ENCODE peak calls at places on chromosomes 16 and 17, in ten cellular contexts. G is glutamatergic neuron, P is neural crest cell, U is mucosa of descending colon, L is colonic mucosa, Q is IMR-90, R is B cell, I is GM20000, O is nephron progenitor cell, A is AG09309. W is an unnamed sample.

GRCh38 chr16:73047536-73048291 is at the start of gene ZFHX3:
- DNase-seq in R (peak; percentile 79), I (peak; percentile 86), O (peak; percentile 78), G (peak; percentile 70), L (peak; percentile 83), U (peak; percentile 86), Q (peak; percentile 49), P (peak; percentile 57), A (no peak), W (no peak)

GRCh38 chr17:71232801-71233559 is 887.8 kb upstream of the SOX9 start:
- DNase-seq in L (no peak), R (no peak), G (no peak), A (no peak), Q (peak; percentile 62), I (no peak), U (no peak), O (no peak), P (no peak), W (no peak)

GRCh38 chr17:79192503-79193500 is 118.2 kb downstream of the ENGASE start:
- DNase-seq in A (no peak), R (no peak), G (no peak), P (peak; percentile 78), L (no peak), O (peak; percentile 96), Q (peak; percentile 11), U (peak; percentile 39), I (peak; percentile 67), W (peak; percentile 69)

GRCh38 chr17:34706029-34706428 is 126.6 kb downstream of the TMEM132E start:
- DNase-seq in I (no peak), L (no peak), G (no peak), P (peak; percentile 53), Q (peak; percentile 1), U (peak; percentile 32), R (no peak), A (no peak), O (peak; percentile 82), W (no peak)

GRCh38 chr17:82175166-82175565 is 37.5 kb downstream of the CCDC57 start:
- DNase-seq in O (no peak), R (peak; percentile 20), G (no peak), L (no peak), A (no peak), P (no peak), I (no peak), U (no peak), Q (no peak), W (no peak)

GRCh38 chr17:70767102-70767701 is 597.9 kb downstream of the KCNJ2 start:
- DNase-seq in I (peak; percentile 4), L (no peak), P (peak; percentile 21), O (peak; percentile 30), Q (peak; percentile 59), R (no peak), U (no peak), G (no peak), A (no peak), W (no peak)

GRCh38 chr17:19013806-19014627 is 9.5 kb upstream of the FAM83G start:
- DNase-seq in L (no peak), Q (no peak), I (no peak), A (no peak), P (no peak), U (no peak), G (no peak), R (no peak), O (no peak), W (no peak)

GRCh38 chr16:89599451-89599858 is 14.0 kb upstream of the DPEP1 start:
- DNase-seq in G (peak; percentile 83), O (peak; percentile 61), Q (no peak), A (no peak), I (peak; percentile 68), L (peak; percentile 53), U (peak; percentile 60), P (no peak), R (no peak), W (no peak)

GRCh38 chr16:48496571-48497095 is 111.4 kb upstream of the SIAH1 start:
- DNase-seq in G (no peak), L (no peak), O (no peak), P (no peak), A (no peak), I (no peak), R (no peak), U (no peak), Q (no peak), W (no peak)

GRCh38 chr16:22678311-22678710 is 135.7 kb upstream of the HS3ST2 start:
- DNase-seq in U (no peak), G (no peak), I (no peak), Q (no peak), L (no peak), R (no peak), P (no peak), A (no peak), O (no peak), W (no peak)

GRCh38 chr17:17102176-17102575 is 59.9 kb downstream of the MPRIP start:
- DNase-seq in G (no peak), Q (no peak), I (no peak), U (no peak), P (no peak), A (no peak), O (no peak), R (no peak), L (no peak), W (no peak)

GRCh38 chr16:12228607-12229499 is 252.3 kb downstream of the SNX29 start:
- DNase-seq in Q (peak; percentile 71), A (peak; percentile 71), G (peak; percentile 78), L (peak; percentile 78), U (peak; percentile 86), R (no peak), I (peak; percentile 52), P (peak; percentile 58), O (peak; percentile 63), W (no peak)

GRCh38 chr17:60767744-60768308 is 90.2 kb downstream of the BCAS3 start:
- DNase-seq in I (no peak), O (no peak), R (no peak), G (no peak), P (no peak), L (no peak), Q (no peak), A (no peak), U (no peak), W (no peak)

GRCh38 chr17:7218166-7218565 is 1.5 kb downstream of the DLG4 start:
- DNase-seq in O (no peak), U (no peak), Q (no peak), L (no peak), G (no peak), R (no peak), A (no peak), I (no peak), P (no peak), W (no peak)

GRCh38 chr17:80859004-80859941 is 132.4 kb upstream of the CHMP6 start:
- DNase-seq in O (no peak), Q (peak; percentile 97), I (no peak), R (no peak), P (no peak), U (peak; percentile 33), L (peak; percentile 43), A (peak; percentile 75), G (no peak), W (no peak)

GRCh38 chr17:49817993-49818392 is 29.5 kb downstream of the KAT7 start:
- DNase-seq in I (no peak), P (no peak), R (no peak), G (no peak), A (no peak), O (no peak), L (no peak), Q (no peak), U (no peak), W (no peak)

GRCh38 chr16:3027983-3028715 is 4.3 kb downstream of the THOC6 start:
- DNase-seq in G (peak; percentile 94), I (peak; percentile 96), A (no peak), U (peak; percentile 95), R (peak; percentile 85), L (peak; percentile 92), O (peak; percentile 97), P (peak; percentile 91), Q (peak; percentile 57), W (peak; percentile 87)

GRCh38 chr16:71883849-71884638 is at the start of gene ZNF821:
- DNase-seq in U (peak; percentile 80), A (no peak), O (peak; percentile 93), I (peak; percentile 93), Q (peak; percentile 64), R (peak; percentile 73), L (peak; percentile 73), P (peak; percentile 84), G (peak; percentile 92), W (peak; percentile 93)
- TF ChIP-seq CTCF in U (peak; percentile 2), A (peak; percentile 40), O (peak; percentile 34), I (no peak), Q (no peak), R (peak; percentile 66), L (peak; percentile 37), P (no peak), G (peak; percentile 37), W (peak; percentile 54)

GRCh38 chr16:8577678-8578304 is 12.5 kb downstream of the TMEM114 start:
- DNase-seq in A (no peak), L (no peak), O (no peak), P (no peak), R (no peak), Q (no peak), U (no peak), G (no peak), I (no peak), W (no peak)
- TF ChIP-seq CTCF in A (no peak), L (no peak), O (no peak), P (no peak), R (no peak), Q (no peak), U (no peak), G (no peak), I (no peak), W (no peak)

GRCh38 chr17:28315846-28316705 is 2.9 kb upstream of the TMEM97 start:
- DNase-seq in G (no peak), O (no peak), I (no peak), L (no peak), R (no peak), P (no peak), U (no peak), A (no peak), Q (no peak), W (no peak)

GRCh38 chr17:28317965-28318758 is 838 bp upstream of the TMEM97 start:
- DNase-seq in A (no peak), P (peak; percentile 36), L (no peak), Q (no peak), I (no peak), U (no peak), G (peak; percentile 73), R (no peak), O (peak; percentile 59), W (no peak)

GRCh38 chr17:28317099-28317964 is 1.7 kb upstream of the TMEM97 start:
- DNase-seq in P (no peak), L (no peak), R (no peak), G (no peak), Q (no peak), O (no peak), A (no peak), I (no peak), U (no peak), W (no peak)

GRCh38 chr17:28320215-28321061 is 1.4 kb downstream of the TMEM97 start:
- DNase-seq in U (no peak), I (no peak), P (no peak), Q (no peak), A (no peak), G (no peak), L (no peak), R (no peak), O (no peak), W (no peak)

GRCh38 chr17:28318759-28319660 is at the start of gene TMEM97:
- DNase-seq in Q (peak; percentile 97), I (peak; percentile 96), A (peak; percentile 84), O (peak; percentile 95), P (peak; percentile 92), U (peak; percentile 97), G (peak; percentile 98), R (peak; percentile 94), L (peak; percentile 98), W (peak; percentile 89)
- TF ChIP-seq CTCF in Q (peak; percentile 1), I (no peak), A (no peak), O (no peak), P (no peak), U (no peak), G (no peak), R (no peak), L (no peak), W (no peak)

GRCh38 chr17:48153711-48154642 is 46.4 kb downstream of the SNX11 start:
- DNase-seq in R (no peak), U (peak; percentile 72), G (peak; percentile 42), I (peak; percentile 22), L (peak; percentile 74), O (peak; percentile 63), P (peak; percentile 22), A (peak; percentile 14), Q (peak; percentile 54), W (no peak)
- TF ChIP-seq CTCF in R (no peak), U (no peak), G (peak; percentile 39), I (peak; percentile 5), L (peak; percentile 44), O (peak; percentile 57), P (peak; percentile 66), A (peak; percentile 59), Q (peak; percentile 55), W (no peak)